ENCODE peak calls at places on chromosomes 4 and X, in five cellular contexts. X, L, M, F and N are unnamed samples. For H3K9me3, the result is how much of the 10 kb centered on the place peaks cover.

GRCh38 chr4:7412586-7412975 is 22.1 kb downstream of the PSAPL1 start:
- DNase-seq in M (no peak), L (peak), X (no peak), F (peak), N (no peak)

GRCh38 chrX:53256446-53257041 is 24.8 kb downstream of the IQSEC2 start:
- DNase-seq in F (no peak), M (no peak), X (no peak), L (no peak), N (no peak)

GRCh38 chr4:174286870-174287269 is 3.2 kb downstream of the CEP44 start:
- DNase-seq in L (no peak), X (no peak), M (no peak), F (no peak), N (no peak)

GRCh38 chrX:153578200-153578835 is 20.6 kb downstream of the CCNQ start:
- DNase-seq in X (no peak), L (no peak), F (no peak), M (no peak), N (no peak)

GRCh38 chrX:109873576-109873975 is 129.3 kb upstream of the TMEM164 start:
- DNase-seq in X (no peak), M (no peak), L (no peak), F (no peak), N (no peak)

GRCh38 chr4:6689506-6689960 is 4.1 kb upstream of the S100P start:
- DNase-seq in L (no peak), F (peak), M (no peak), X (no peak), N (no peak)

GRCh38 chr4:2930821-2931764 is 32.1 kb downstream of the NOP14 start:
- DNase-seq in F (peak), L (peak), M (peak), X (no peak), N (no peak)

GRCh38 chr4:151195801-151196200 is 81.2 kb upstream of the PRSS48 start:
- DNase-seq in F (no peak), M (no peak), X (no peak), L (no peak), N (no peak)

GRCh38 chrX:110327336-110327735 is 9.5 kb upstream of the AMMECR1 start:
- DNase-seq in X (no peak), M (no peak), F (no peak), L (no peak), N (no peak)

GRCh38 chr4:135319685-135320084 is 1118.1 kb upstream of the PABPC4L start:
- DNase-seq in L (no peak), M (no peak), X (no peak), F (no peak), N (peak)

GRCh38 chr4:42515156-42515884 is 118.0 kb downstream of the SHISA3 start:
- DNase-seq in M (no peak), L (no peak), F (no peak), X (no peak), N (no peak)

GRCh38 chr4:8777320-8778196 is 94.1 kb downstream of the HMX1 start:
- DNase-seq in F (no peak), M (no peak), X (no peak), L (no peak), N (no peak)

GRCh38 chr4:155208258-155209054 is at the start of gene NPY2R:
- DNase-seq in F (no peak), L (no peak), M (peak), X (no peak), N (no peak)

GRCh38 chr4:2790583-2791517 is 2.0 kb upstream of the SH3BP2 start:
- DNase-seq in X (peak), L (peak), F (peak), M (peak), N (no peak)

GRCh38 chr4:121978169-121978516 is 26.3 kb upstream of the TRPC3 start:
- DNase-seq in L (no peak), F (no peak), X (no peak), M (no peak), N (no peak)

GRCh38 chr4:115944146-115944905 is 830.9 kb upstream of the NDST4 start:
- DNase-seq in F (no peak), M (no peak), L (no peak), X (no peak), N (no peak)

GRCh38 chr4:37644962-37645361 is 41.2 kb downstream of the RELL1 start:
- DNase-seq in L (no peak), X (no peak), F (no peak), M (no peak), N (no peak)

GRCh38 chrX:38699116-38699515 is 102.1 kb upstream of the MID1IP1 start:
- DNase-seq in F (no peak), X (no peak), L (no peak), M (no peak), N (no peak)

GRCh38 chr4:8582016-8582415 is 1.8 kb downstream of the GPR78 start:
- DNase-seq in X (no peak), F (no peak), M (no peak), L (no peak), N (no peak)

DNA sequence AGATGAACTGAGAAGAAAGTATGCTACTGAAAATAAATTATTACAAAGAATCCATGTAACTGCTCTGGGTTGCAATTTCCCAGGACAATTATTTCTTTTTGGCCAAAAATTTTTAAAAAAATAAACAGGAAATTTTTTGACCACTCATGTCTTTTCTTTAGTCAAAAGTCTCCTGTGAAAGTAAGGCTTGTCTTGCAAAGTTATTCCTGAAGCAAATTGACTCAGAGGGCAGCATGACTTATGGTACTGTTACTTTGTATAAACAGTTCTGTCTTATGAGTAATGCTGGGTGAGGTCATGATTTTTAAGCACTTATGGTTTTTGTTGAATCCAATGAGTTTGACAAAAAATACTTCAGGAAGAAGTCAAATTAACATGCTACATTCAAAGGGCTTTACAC is 292.8 kb upstream of the ARSJ start:
- DNase-seq in L (no peak), X (no peak), M (no peak), F (no peak), N (no peak)
- H3K27ac ChIP-seq in L (no peak), X (no peak), M (no peak), F (no peak), N (no peak)

GRCh38 chrX:135434258-135435138 is 12.8 kb downstream of the SMIM10L2A start:
- DNase-seq in F (no peak), L (no peak), M (no peak), X (no peak), N (no peak)
- H3K9me3 ChIP-seq in F (under half), L (under half), M (under half), X (under half), N (under half)

DNA sequence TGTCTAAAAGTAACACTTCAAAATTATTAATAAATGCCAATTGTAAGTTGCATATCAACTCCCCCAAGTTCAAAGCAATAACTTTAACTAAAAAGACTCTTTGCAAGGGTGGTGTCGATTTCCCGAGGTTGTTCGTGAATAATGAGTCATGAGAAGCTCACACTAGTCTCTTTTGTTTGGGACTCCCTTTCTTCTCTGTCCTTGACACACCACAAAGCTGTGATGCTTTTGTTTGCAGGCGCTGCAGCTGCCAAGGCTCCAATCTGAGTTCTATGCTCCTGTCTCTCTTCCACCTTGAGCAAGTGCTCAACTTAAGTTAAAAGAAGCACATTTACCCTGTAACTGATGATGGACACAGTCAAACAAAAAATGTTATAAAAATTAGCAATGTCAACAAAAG is 65.9 kb downstream of the FAT1 start:
- DNase-seq in L (no peak), X (no peak), F (no peak), M (no peak), N (no peak)
- H3K27ac ChIP-seq in L (no peak), X (no peak), F (no peak), M (no peak), N (no peak)

GRCh38 chr4:24933684-24934275 is 20.9 kb upstream of the CCDC149 start:
- DNase-seq in M (no peak), X (no peak), F (no peak), L (no peak), N (no peak)
- H3K9me3 ChIP-seq in M (under half), X (under half), F (under half), L (under half), N (under half)